ENCODE peak calls at places on chromosomes 1 and 21, in eight cellular contexts. One of them, this sample, is unnamed.

GRCh38 chr1:51927029-51927428 is 48.5 kb upstream of the NRDC start:
- DNase-seq in NAMALWA: no peak
- DNase-seq in tibial artery: no peak
- DNase-seq in nucleus accumbens: no peak
- DNase-seq in stimulated activated CD4-positive, alpha-beta T cell treated with anti-CD3 and anti-CD28 coated beads, TNF-alpha, amount 100 ng/mL, for 1 hour: no peak
- DNase-seq in stimulated activated CD8-positive, alpha-beta memory T cell treated with anti-CD3 and anti-CD28 coated beads, Interleukin-15, amount 100 ng/mL, for 24 hours: no peak
- DNase-seq in NCI-H345: no peak
- DNase-seq in IMR-90: peak
- DNase-seq in this sample: no peak

GRCh38 chr1:236850580-236850979 is 55.5 kb downstream of the MTR start:
- DNase-seq in tibial artery: no peak
- DNase-seq in NCI-H345: no peak
- DNase-seq in IMR-90: no peak
- DNase-seq in NAMALWA: no peak
- DNase-seq in stimulated activated CD8-positive, alpha-beta memory T cell treated with anti-CD3 and anti-CD28 coated beads, Interleukin-15, amount 100 ng/mL, for 24 hours: no peak
- DNase-seq in nucleus accumbens: no peak
- DNase-seq in stimulated activated CD4-positive, alpha-beta T cell treated with anti-CD3 and anti-CD28 coated beads, TNF-alpha, amount 100 ng/mL, for 1 hour: no peak
- DNase-seq in this sample: no peak

GRCh38 chr1:115648717-115649691 is 7.2 kb downstream of the VANGL1 start:
- DNase-seq in NCI-H345: no peak
- DNase-seq in IMR-90: no peak
- DNase-seq in NAMALWA: no peak
- DNase-seq in stimulated activated CD8-positive, alpha-beta memory T cell treated with anti-CD3 and anti-CD28 coated beads, Interleukin-15, amount 100 ng/mL, for 24 hours: no peak
- DNase-seq in tibial artery: no peak
- DNase-seq in nucleus accumbens: no peak
- DNase-seq in stimulated activated CD4-positive, alpha-beta T cell treated with anti-CD3 and anti-CD28 coated beads, TNF-alpha, amount 100 ng/mL, for 1 hour: no peak
- DNase-seq in this sample: peak

GRCh38 chr1:39635205-39635870 is 4.1 kb downstream of the HEYL start:
- DNase-seq in nucleus accumbens: no peak
- DNase-seq in NCI-H345: no peak
- DNase-seq in NAMALWA: no peak
- DNase-seq in stimulated activated CD8-positive, alpha-beta memory T cell treated with anti-CD3 and anti-CD28 coated beads, Interleukin-15, amount 100 ng/mL, for 24 hours: no peak
- DNase-seq in stimulated activated CD4-positive, alpha-beta T cell treated with anti-CD3 and anti-CD28 coated beads, TNF-alpha, amount 100 ng/mL, for 1 hour: no peak
- DNase-seq in IMR-90: no peak
- DNase-seq in tibial artery: peak
- DNase-seq in this sample: peak

GRCh38 chr1:182622795-182623528 is 18.8 kb upstream of the RGS16 start:
- DNase-seq in tibial artery: no peak
- DNase-seq in IMR-90: no peak
- DNase-seq in stimulated activated CD8-positive, alpha-beta memory T cell treated with anti-CD3 and anti-CD28 coated beads, Interleukin-15, amount 100 ng/mL, for 24 hours: no peak
- DNase-seq in stimulated activated CD4-positive, alpha-beta T cell treated with anti-CD3 and anti-CD28 coated beads, TNF-alpha, amount 100 ng/mL, for 1 hour: no peak
- DNase-seq in nucleus accumbens: no peak
- DNase-seq in NAMALWA: peak
- DNase-seq in NCI-H345: no peak
- DNase-seq in this sample: no peak

GRCh38 chr1:36115931-36116330 is 9.1 kb downstream of the COL8A2 start:
- DNase-seq in NCI-H345: no peak
- DNase-seq in IMR-90: peak
- DNase-seq in stimulated activated CD4-positive, alpha-beta T cell treated with anti-CD3 and anti-CD28 coated beads, TNF-alpha, amount 100 ng/mL, for 1 hour: no peak
- DNase-seq in nucleus accumbens: no peak
- DNase-seq in tibial artery: no peak
- DNase-seq in NAMALWA: no peak
- DNase-seq in stimulated activated CD8-positive, alpha-beta memory T cell treated with anti-CD3 and anti-CD28 coated beads, Interleukin-15, amount 100 ng/mL, for 24 hours: no peak
- DNase-seq in this sample: no peak

GRCh38 chr1:240242601-240243144 is 151.0 kb downstream of the FMN2 start:
- DNase-seq in nucleus accumbens: no peak
- DNase-seq in tibial artery: no peak
- DNase-seq in IMR-90: peak
- DNase-seq in stimulated activated CD4-positive, alpha-beta T cell treated with anti-CD3 and anti-CD28 coated beads, TNF-alpha, amount 100 ng/mL, for 1 hour: no peak
- DNase-seq in NAMALWA: no peak
- DNase-seq in NCI-H345: no peak
- DNase-seq in stimulated activated CD8-positive, alpha-beta memory T cell treated with anti-CD3 and anti-CD28 coated beads, Interleukin-15, amount 100 ng/mL, for 24 hours: no peak
- DNase-seq in this sample: no peak

GRCh38 chr1:115219937-115220336 is 118.1 kb downstream of the NGF start:
- DNase-seq in NCI-H345: no peak
- DNase-seq in stimulated activated CD4-positive, alpha-beta T cell treated with anti-CD3 and anti-CD28 coated beads, TNF-alpha, amount 100 ng/mL, for 1 hour: no peak
- DNase-seq in tibial artery: peak
- DNase-seq in nucleus accumbens: no peak
- DNase-seq in stimulated activated CD8-positive, alpha-beta memory T cell treated with anti-CD3 and anti-CD28 coated beads, Interleukin-15, amount 100 ng/mL, for 24 hours: no peak
- DNase-seq in NAMALWA: no peak
- DNase-seq in IMR-90: no peak
- DNase-seq in this sample: no peak

GRCh38 chr21:41149199-41149598 is 18.8 kb upstream of the BACE2 start:
- DNase-seq in tibial artery: no peak
- DNase-seq in IMR-90: no peak
- DNase-seq in NAMALWA: no peak
- DNase-seq in stimulated activated CD4-positive, alpha-beta T cell treated with anti-CD3 and anti-CD28 coated beads, TNF-alpha, amount 100 ng/mL, for 1 hour: no peak
- DNase-seq in stimulated activated CD8-positive, alpha-beta memory T cell treated with anti-CD3 and anti-CD28 coated beads, Interleukin-15, amount 100 ng/mL, for 24 hours: no peak
- DNase-seq in nucleus accumbens: no peak
- DNase-seq in NCI-H345: no peak
- DNase-seq in this sample: no peak

GRCh38 chr1:17023103-17023502 is 11.4 kb upstream of the ATP13A2 start:
- DNase-seq in NCI-H345: no peak
- DNase-seq in nucleus accumbens: no peak
- DNase-seq in stimulated activated CD4-positive, alpha-beta T cell treated with anti-CD3 and anti-CD28 coated beads, TNF-alpha, amount 100 ng/mL, for 1 hour: no peak
- DNase-seq in tibial artery: no peak
- DNase-seq in IMR-90: no peak
- DNase-seq in NAMALWA: no peak
- DNase-seq in stimulated activated CD8-positive, alpha-beta memory T cell treated with anti-CD3 and anti-CD28 coated beads, Interleukin-15, amount 100 ng/mL, for 24 hours: no peak
- DNase-seq in this sample: no peak

GRCh38 chr1:235552146-235552716 is 48.0 kb upstream of the B3GALNT2 start:
- DNase-seq in stimulated activated CD4-positive, alpha-beta T cell treated with anti-CD3 and anti-CD28 coated beads, TNF-alpha, amount 100 ng/mL, for 1 hour: no peak
- DNase-seq in IMR-90: no peak
- DNase-seq in nucleus accumbens: no peak
- DNase-seq in NAMALWA: no peak
- DNase-seq in stimulated activated CD8-positive, alpha-beta memory T cell treated with anti-CD3 and anti-CD28 coated beads, Interleukin-15, amount 100 ng/mL, for 24 hours: no peak
- DNase-seq in NCI-H345: no peak
- DNase-seq in tibial artery: no peak
- DNase-seq in this sample: no peak

GRCh38 chr1:84436907-84437667 is 38.8 kb downstream of the DNASE2B start:
- DNase-seq in stimulated activated CD8-positive, alpha-beta memory T cell treated with anti-CD3 and anti-CD28 coated beads, Interleukin-15, amount 100 ng/mL, for 24 hours: no peak
- DNase-seq in stimulated activated CD4-positive, alpha-beta T cell treated with anti-CD3 and anti-CD28 coated beads, TNF-alpha, amount 100 ng/mL, for 1 hour: no peak
- DNase-seq in NAMALWA: peak
- DNase-seq in NCI-H345: no peak
- DNase-seq in nucleus accumbens: no peak
- DNase-seq in IMR-90: no peak
- DNase-seq in tibial artery: no peak
- DNase-seq in this sample: no peak

This sample was measured in coronary artery.